ENCODE peak calls at places on chromosomes 3 and 15, in ten cellular contexts. I is H1, V is uterus, F is right lobe of liver, Q is HCT116, L is transverse colon, T is thyroid gland, H is adrenal gland, B is ovary, S is suprapubic skin. M is an unnamed sample.

GRCh38 chr15:76648732-76649444 is 256.3 kb downstream of the SCAPER start:
- DNase-seq in L (no peak), Q (no peak), V (no peak), B (no peak), T (no peak), H (no peak), F (no peak), S (no peak), I (no peak), M (no peak)

GRCh38 chr3:139780603-139781002 is 102.8 kb upstream of the NMNAT3 start:
- DNase-seq in V (no peak), B (no peak), H (no peak), I (no peak), Q (no peak), L (no peak), S (no peak), T (no peak), F (no peak), M (no peak)

GRCh38 chr3:64141476-64141875 is 83.8 kb downstream of the PRICKLE2 start:
- DNase-seq in L (no peak), Q (no peak), I (no peak), T (no peak), S (no peak), B (no peak), V (no peak), H (no peak), F (no peak), M (no peak)

GRCh38 chr3:9932843-9933560 is 632 bp upstream of the CRELD1 start:
- DNase-seq in H (peak; percentile 85), V (peak; percentile 89), B (peak; percentile 66), I (peak; percentile 91), S (peak; percentile 94), L (peak; percentile 89), Q (peak; percentile 43), F (peak; percentile 87), T (peak; percentile 95), M (peak; percentile 83)

GRCh38 chr15:94265009-94265408 is 33.6 kb downstream of the MCTP2 start:
- DNase-seq in Q (no peak), T (peak; percentile 38), V (no peak), H (peak; percentile 31), S (no peak), I (no peak), L (no peak), B (no peak), F (no peak), M (no peak)

GRCh38 chr3:43223670-43224364 is 62.5 kb upstream of the SNRK start:
- DNase-seq in V (no peak), Q (no peak), B (no peak), F (no peak), H (no peak), I (no peak), L (no peak), T (no peak), S (no peak), M (no peak)

GRCh38 chr3:170670504-170670903 is 84.6 kb upstream of the SLC7A14 start:
- DNase-seq in V (no peak), F (no peak), Q (no peak), H (no peak), S (no peak), B (no peak), L (no peak), I (no peak), T (no peak), M (no peak)

GRCh38 chr15:63870043-63870394 is 36.3 kb upstream of the HERC1 start:
- DNase-seq in L (no peak), S (no peak), Q (no peak), I (no peak), B (no peak), V (no peak), H (no peak), F (no peak), T (no peak), M (no peak)

GRCh38 chr15:100383302-100384107 is 41.7 kb upstream of the ADAMTS17 start:
- DNase-seq in S (no peak), F (peak; percentile 31), B (peak; percentile 29), T (peak; percentile 52), H (peak; percentile 30), I (peak; percentile 51), L (peak; percentile 19), Q (peak; percentile 8), V (no peak), M (no peak)

GRCh38 chr15:100385300-100385699 is 43.5 kb upstream of the ADAMTS17 start:
- DNase-seq in Q (no peak), T (no peak), B (no peak), I (no peak), S (no peak), H (no peak), F (no peak), L (no peak), V (no peak), M (no peak)

GRCh38 chr15:100384108-100384410 is 42.3 kb upstream of the ADAMTS17 start:
- DNase-seq in B (no peak), T (no peak), L (no peak), H (no peak), V (no peak), Q (no peak), I (no peak), S (no peak), F (no peak), M (no peak)
- H3K9me3 ChIP-seq in B (peaks cover 8% of the 10 kb centered on the region), T (no peaks in the 10 kb centered on the region), L (peaks cover 11% of the 10 kb centered on the region), H (no peaks in the 10 kb centered on the region), V (peaks cover 7% of the 10 kb centered on the region), Q (no peaks in the 10 kb centered on the region), I (peaks cover 38% of the 10 kb centered on the region), S (peaks cover 33% of the 10 kb centered on the region), F (no peaks in the 10 kb centered on the region), M (no peaks in the 10 kb centered on the region)

DNA sequence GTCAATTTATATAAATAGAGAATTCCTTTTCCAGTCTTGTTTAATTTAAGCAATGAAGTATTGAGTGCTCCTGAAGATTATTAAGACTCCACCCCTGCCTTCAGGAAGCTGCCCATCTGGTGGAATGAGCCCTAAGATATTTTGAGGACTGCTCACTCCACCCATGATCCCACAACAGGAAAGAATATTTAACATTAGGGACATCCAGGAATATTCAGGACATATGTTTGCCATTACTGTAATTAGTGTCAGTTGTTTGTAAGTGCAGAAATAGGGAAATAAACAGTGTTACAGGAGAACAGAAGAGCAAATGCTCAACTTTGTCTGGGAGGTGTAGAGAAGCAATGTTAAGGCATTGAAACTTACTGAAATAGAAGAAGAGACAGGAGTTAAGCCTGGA is 375.0 kb downstream of the ROBO2 start:
- DNase-seq in S (no peak), Q (no peak), H (no peak), F (no peak), V (no peak), L (no peak), I (no peak), B (no peak), T (no peak), M (no peak)
- H3K27me3 ChIP-seq in S (no peaks in the 10 kb centered on the region), Q (no peaks in the 10 kb centered on the region), H (no peaks in the 10 kb centered on the region), F (no peaks in the 10 kb centered on the region), V (no peaks in the 10 kb centered on the region), L (no peaks in the 10 kb centered on the region), I (no peaks in the 10 kb centered on the region), B (no peaks in the 10 kb centered on the region), T (no peaks in the 10 kb centered on the region), M (no peaks in the 10 kb centered on the region)

DNA sequence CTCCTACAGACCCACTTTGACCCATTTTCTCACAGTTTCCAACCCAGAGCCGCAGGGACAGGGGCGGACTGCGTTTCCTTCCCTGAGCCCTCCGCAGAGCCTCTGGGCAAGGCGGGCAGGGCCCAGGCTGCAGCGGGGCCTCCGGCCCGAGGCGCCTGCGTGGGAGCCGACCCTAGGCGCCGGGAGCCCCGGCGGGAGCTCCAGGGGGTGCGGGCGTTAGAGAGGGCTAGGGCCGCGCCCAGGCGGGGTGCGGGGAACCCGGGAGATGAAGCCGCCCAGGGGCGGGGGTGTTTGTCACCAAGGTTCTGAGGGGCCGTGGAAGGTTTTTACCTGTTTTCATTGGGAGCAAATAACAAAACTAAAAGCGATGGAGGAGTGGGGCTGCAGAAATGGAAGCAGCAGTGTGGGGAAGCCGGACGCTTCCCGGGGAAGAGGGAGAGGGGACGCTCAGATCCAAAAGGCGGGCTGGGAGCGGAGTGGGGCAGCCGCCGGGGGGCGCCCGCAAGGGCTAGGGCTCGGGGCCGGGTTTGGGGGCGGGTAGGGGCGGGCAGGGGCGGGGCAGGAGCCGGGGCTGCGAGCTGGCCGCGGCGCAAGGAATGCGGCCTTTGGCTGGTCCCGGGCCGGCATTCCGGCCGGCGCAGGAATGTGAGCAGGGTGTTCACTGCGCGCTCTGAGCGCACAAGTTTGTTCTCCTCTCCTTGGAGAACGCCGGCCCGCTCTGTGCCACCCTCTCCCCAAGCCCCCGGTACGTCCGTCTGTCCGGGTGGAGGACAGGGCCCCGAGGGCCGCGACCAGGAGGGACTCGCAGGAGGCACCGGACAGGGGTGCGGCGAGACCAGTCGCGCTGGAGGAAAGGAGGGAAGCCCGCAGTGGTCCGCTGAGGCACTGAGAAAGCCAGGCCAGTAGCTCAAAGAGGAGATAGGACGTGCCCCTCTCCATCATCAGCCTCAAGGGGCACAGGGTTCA is 61.1 kb downstream of the AMOTL2 start:
- DNase-seq in H (peak; percentile 71), F (peak; percentile 81), Q (no peak), T (peak; percentile 83), B (peak; percentile 64), I (peak; percentile 88), V (peak; percentile 70), S (peak; percentile 79), L (peak; percentile 63), M (peak; percentile 67)
- TF ChIP-seq POLR2A in H (peak; percentile 61), F (peak; percentile 82), Q (peak; percentile 21), T (peak; percentile 84), B (no peak), I (peak; percentile 88), V (peak; percentile 43), S (no peak), L (peak; percentile 65), M (peak; percentile 32)

GRCh38 chr3:44442591-44443309 is 34.7 kb downstream of the ZNF445 start:
- DNase-seq in F (no peak), L (no peak), S (no peak), H (no peak), Q (no peak), T (no peak), V (no peak), I (no peak), B (no peak), M (no peak)

GRCh38 chr3:44445786-44446185 is 31.7 kb downstream of the ZNF445 start:
- DNase-seq in B (no peak), T (no peak), I (no peak), Q (no peak), F (no peak), S (no peak), V (no peak), H (no peak), L (no peak), M (no peak)

GRCh38 chr3:44444437-44444836 is 33.0 kb downstream of the ZNF445 start:
- DNase-seq in S (no peak), V (no peak), L (no peak), B (no peak), T (no peak), I (no peak), Q (no peak), F (no peak), H (no peak), M (no peak)

GRCh38 chr3:44444896-44445691 is 32.4 kb downstream of the ZNF445 start:
- DNase-seq in Q (no peak), S (no peak), L (no peak), I (no peak), H (no peak), T (no peak), V (no peak), F (no peak), B (no peak), M (no peak)

DNA sequence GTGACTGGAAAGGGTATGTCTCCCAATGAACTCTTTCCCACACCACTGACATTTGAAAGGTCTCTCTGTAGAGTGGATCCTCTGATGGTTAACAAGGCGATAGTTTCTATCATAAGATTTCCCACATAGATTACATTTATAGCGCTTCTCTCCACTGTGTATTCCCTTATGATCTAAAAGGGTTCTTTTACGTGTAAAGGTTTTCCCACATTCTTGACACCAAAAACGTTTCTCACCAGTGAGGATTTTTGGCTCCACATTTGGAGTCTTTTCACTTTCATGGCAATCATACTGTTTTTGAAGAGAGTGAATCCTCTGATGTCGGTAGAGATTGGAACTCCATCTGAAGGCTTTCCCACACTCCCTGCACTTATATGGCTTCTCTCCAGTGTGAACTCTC is 30.5 kb downstream of the ZNF445 start:
- DNase-seq in Q (no peak), L (no peak), S (no peak), F (no peak), H (no peak), T (no peak), V (no peak), B (no peak), I (no peak), M (no peak)
- H3K9me3 ChIP-seq in Q (no peaks in the 10 kb centered on the region), L (peaks cover 10% of the 10 kb centered on the region), S (no peaks in the 10 kb centered on the region), F (no peaks in the 10 kb centered on the region), H (no peaks in the 10 kb centered on the region), T (no peaks in the 10 kb centered on the region), V (peaks cover 4% of the 10 kb centered on the region), B (no peaks in the 10 kb centered on the region), I (peaks cover 18% of the 10 kb centered on the region), M (no peaks in the 10 kb centered on the region)

M was measured in Peyer's patch.